ENCODE peak calls at places on chromosomes 3 and 15, in four cellular contexts. E is colonic mucosa, J is GM06990, A is DND-41. M is an unnamed sample.

GRCh38 chr15:95840004-95840403 is 490.5 kb upstream of the NR2F2 start:
- DNase-seq in E (no peak), A (no peak), J (no peak), M (no peak)

GRCh38 chr3:25532763-25533162 is 104.7 kb downstream of the RARB start:
- DNase-seq in J (no peak), E (peak), A (peak), M (no peak)

GRCh38 chr15:86690566-86690965 is 610.9 kb downstream of the AGBL1 start:
- DNase-seq in J (no peak), E (no peak), A (no peak), M (no peak)

GRCh38 chr3:196694202-196694638 is 17.8 kb downstream of the CEP19 start:
- DNase-seq in E (no peak), A (no peak), J (no peak), M (no peak)

GRCh38 chr3:102238362-102238761 is 196.5 kb upstream of the ZPLD1 start:
- DNase-seq in J (no peak), E (peak), A (no peak), M (no peak)

GRCh38 chr3:158801200-158801599 is 654 bp upstream of the MFSD1 start:
- DNase-seq in A (no peak), J (no peak), E (peak), M (no peak)

GRCh38 chr15:92130244-92130643 is 263.4 kb upstream of the ST8SIA2 start:
- DNase-seq in J (no peak), A (no peak), E (no peak), M (no peak)

GRCh38 chr15:68641376-68641775 is 62.6 kb downstream of the CORO2B start:
- DNase-seq in E (no peak), J (no peak), A (no peak), M (no peak)

GRCh38 chr3:49174586-49174985 is 3.2 kb downstream of the KLHDC8B start:
- DNase-seq in J (no peak), A (no peak), E (no peak), M (no peak)

GRCh38 chr3:196220587-196220986 is 4.3 kb downstream of the SLC51A start:
- DNase-seq in A (no peak), J (no peak), E (no peak), M (no peak)

GRCh38 chr3:135448520-135448919 is 517.0 kb upstream of the PPP2R3A start:
- DNase-seq in J (no peak), A (peak), E (no peak), M (no peak)

GRCh38 chr15:45499426-45499825 is 23.1 kb downstream of the SLC30A4 start:
- DNase-seq in E (no peak), J (no peak), A (no peak), M (no peak)

GRCh38 chr15:70142072-70142321 is 44.3 kb upstream of the TLE3 start:
- DNase-seq in A (no peak), J (no peak), E (no peak), M (no peak)

GRCh38 chr3:44065311-44065710 is 176.4 kb upstream of the TOPAZ1 start:
- DNase-seq in J (no peak), E (no peak), A (no peak), M (no peak)

GRCh38 chr3:77179762-77180161 is 139.9 kb downstream of the ROBO2 start:
- DNase-seq in A (no peak), E (no peak), J (no peak), M (no peak)

GRCh38 chr15:32743411-32744145 is 25.8 kb downstream of the GREM1 start:
- DNase-seq in A (no peak), E (no peak), J (no peak), M (no peak)

GRCh38 chr15:22786868-22787698 is 639 bp downstream of the NIPA1 start:
- DNase-seq in J (peak), A (peak), E (peak), M (no peak)

GRCh38 chr3:16423298-16423697 is 90.2 kb downstream of the RFTN1 start:
- DNase-seq in E (no peak), J (no peak), A (no peak), M (no peak)

GRCh38 chr3:170585937-170586310 is at the start of gene SLC7A14:
- DNase-seq in E (no peak), A (no peak), J (no peak), M (peak)

GRCh38 chr15:88894348-88894818 is 961 bp downstream of the HAPLN3 start:
- DNase-seq in J (peak), E (peak), A (no peak), M (no peak)
- TF ChIP-seq CTCF in J (peak), E (peak), A (peak), M (peak)

GRCh38 chr3:52077376-52077775 is 21.0 kb upstream of the DUSP7 start:
- DNase-seq in E (no peak), J (no peak), A (no peak), M (no peak)
- TF ChIP-seq CTCF in E (no peak), J (no peak), A (no peak), M (no peak)

GRCh38 chr15:63043391-63044076 is 987 bp downstream of the TPM1 start:
- DNase-seq in A (no peak), E (peak), J (peak), M (peak)

GRCh38 chr15:63042879-63043340 is 363 bp downstream of the TPM1 start:
- DNase-seq in J (peak), A (no peak), E (peak), M (peak)

GRCh38 chr15:63040954-63041353 is 1.6 kb upstream of the TPM1 start:
- DNase-seq in J (no peak), A (no peak), E (no peak), M (no peak)

GRCh38 chr15:63041402-63041977 is 1.1 kb upstream of the TPM1 start:
- DNase-seq in E (no peak), J (no peak), A (no peak), M (no peak)

DNA sequence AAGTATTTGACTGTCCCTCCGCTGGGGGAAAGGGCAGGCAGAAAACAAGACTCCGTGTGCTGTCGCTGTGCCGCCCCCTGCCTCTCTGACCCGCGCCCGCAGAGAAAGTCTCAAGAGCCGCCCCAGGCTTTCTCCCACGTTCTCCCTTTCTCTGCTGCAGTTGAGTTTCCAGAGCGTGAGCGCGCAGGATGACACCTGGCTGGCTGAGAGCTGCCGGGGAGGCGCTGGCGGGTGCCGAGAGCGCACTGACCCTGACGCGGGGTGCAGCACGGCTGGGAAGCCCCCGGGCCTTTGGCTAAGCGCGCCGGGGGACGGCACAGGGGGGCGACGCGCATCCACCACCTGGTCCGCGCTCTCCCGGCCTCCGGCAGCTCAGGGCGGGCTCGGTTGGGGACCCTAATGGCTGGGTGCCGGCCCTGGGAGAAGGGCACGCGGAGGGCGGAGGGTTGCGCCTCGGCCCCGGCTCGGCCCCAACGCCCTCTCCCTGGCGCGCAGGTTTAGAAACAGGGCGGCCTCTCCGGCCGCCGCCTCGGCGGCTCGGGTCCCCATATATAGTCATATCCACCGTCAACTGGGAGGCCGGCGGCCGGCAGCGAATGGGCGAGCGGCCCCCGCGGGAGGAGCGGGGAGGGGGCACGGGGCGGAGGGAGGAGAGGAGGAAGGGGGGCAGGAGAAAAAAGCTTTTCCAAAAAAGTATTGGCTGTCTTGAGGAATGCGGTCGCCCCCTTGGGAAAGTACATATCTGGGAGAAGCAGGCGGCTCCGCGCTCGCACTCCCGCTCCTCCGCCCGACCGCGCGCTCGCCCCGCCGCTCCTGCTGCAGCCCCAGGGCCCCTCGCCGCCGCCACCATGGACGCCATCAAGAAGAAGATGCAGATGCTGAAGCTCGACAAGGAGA is at the start of gene TPM1:
- DNase-seq in J (peak), E (peak), A (no peak), M (peak)
- TF ChIP-seq CTCF in J (no peak), E (no peak), A (no peak), M (no peak)

DNA sequence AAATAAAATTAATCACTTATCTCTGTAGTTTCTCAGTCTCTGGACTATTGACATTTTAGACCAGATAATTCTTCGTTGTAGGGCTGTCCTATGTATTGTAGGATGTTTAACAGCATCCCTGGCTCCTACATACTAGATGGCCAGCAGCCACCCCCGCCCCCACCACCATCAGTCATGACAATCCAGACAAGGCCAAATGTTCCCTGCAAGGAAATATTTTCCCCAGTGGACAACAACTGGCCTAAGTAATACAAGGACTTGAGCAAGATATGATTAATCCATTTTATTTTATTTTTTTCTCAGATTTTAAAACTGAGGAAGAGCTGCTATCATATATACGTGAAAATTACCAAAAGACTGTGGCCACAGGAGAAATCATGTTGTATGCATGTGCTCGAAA is 23.8 kb downstream of the TICRR start:
- DNase-seq in E (no peak), J (no peak), A (no peak), M (no peak)
- TF ChIP-seq CTCF in E (no peak), J (no peak), A (no peak), M (no peak)

GRCh38 chr15:98383571-98383970 is 264.8 kb upstream of the IGF1R start:
- DNase-seq in J (no peak), E (no peak), A (no peak), M (no peak)

GRCh38 chr15:98386594-98386993 is 261.7 kb upstream of the IGF1R start:
- DNase-seq in A (no peak), E (no peak), J (no peak), M (no peak)

GRCh38 chr15:98381446-98381845 is 266.9 kb upstream of the IGF1R start:
- DNase-seq in E (no peak), A (no peak), J (no peak), M (no peak)

GRCh38 chr15:98384328-98385029 is 263.9 kb upstream of the IGF1R start:
- DNase-seq in E (no peak), J (no peak), A (no peak), M (no peak)

DNA sequence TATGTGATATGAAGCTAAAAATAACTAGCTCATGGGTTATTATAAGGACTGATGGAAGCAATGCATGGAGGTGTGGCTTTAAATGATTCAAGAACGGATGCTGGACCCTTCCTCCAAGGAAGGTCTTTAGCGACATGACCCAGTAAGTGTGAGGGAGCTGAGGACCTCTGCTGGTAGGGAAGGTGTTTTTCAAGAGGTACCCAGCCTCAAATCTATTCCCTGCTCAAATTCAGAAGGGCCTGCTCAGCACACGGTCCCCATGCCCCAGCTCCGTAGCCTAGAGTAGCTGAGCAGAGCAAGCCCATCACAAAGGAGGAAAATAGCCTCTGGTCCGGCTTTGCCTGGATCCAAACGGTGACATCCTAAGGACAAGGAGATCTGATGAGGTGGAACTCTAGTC is 266.2 kb upstream of the IGF1R start:
- DNase-seq in A (no peak), E (no peak), J (no peak), M (no peak)
- TF ChIP-seq CTCF in A (no peak), E (no peak), J (no peak), M (peak)